ENCODE peak calls at places on chromosomes 3 and 15, in nine cellular contexts. B is activated effector memory CD4-positive, alpha-beta T cell treated with Interleukin-2 at 50 U/mL for 16 hours; W is Right ventricle myocardium superior; T is central memory CD4-positive, alpha-beta T cell; Y is AG09309; S is HEK293T; L is left colon; F is endothelial cell; R is NCI-H2171 treated with DMSO at 0.1 percent for 48 hours. H is an unnamed sample.

GRCh38 chr3:106228271-106228670 is 359.5 kb upstream of the CBLB start:
- DNase-seq in B (no peak), W (no peak), T (no peak), Y (no peak), S (no peak), L (no peak), F (no peak), R (no peak), H (no peak)

GRCh38 chr3:147797095-147797494 is 387.9 kb downstream of the ZIC1 start:
- DNase-seq in B (no peak), W (no peak), T (no peak), Y (no peak), S (no peak), L (no peak), F (no peak), R (no peak), H (no peak)

GRCh38 chr3:120162400-120162799 is 68.2 kb upstream of the GSK3B start:
- DNase-seq in B (no peak), W (no peak), T (no peak), Y (peak; percentile 45), S (no peak), L (no peak), F (no peak), R (no peak), H (no peak)

GRCh38 chr15:70794596-70795310 is 31.4 kb upstream of the UACA start:
- DNase-seq in B (no peak), W (no peak), T (no peak), Y (no peak), S (no peak), L (no peak), F (no peak), R (no peak), H (no peak)

GRCh38 chr3:197019535-197019934 is 10.1 kb downstream of the MELTF start:
- DNase-seq in B (no peak), W (no peak), T (no peak), Y (no peak), S (no peak), L (no peak), F (no peak), R (no peak), H (no peak)

GRCh38 chr15:55710286-55710685 is 32.7 kb downstream of the PRTG start:
- DNase-seq in B (no peak), W (no peak), T (no peak), Y (no peak), S (no peak), L (no peak), F (no peak), R (no peak), H (no peak)

GRCh38 chr3:120113128-120114116 is 19.2 kb upstream of the GSK3B start:
- DNase-seq in B (no peak), W (no peak), T (no peak), Y (no peak), S (no peak), L (no peak), F (no peak), R (no peak), H (no peak)

GRCh38 chr3:129276385-129276784 is 2.3 kb upstream of the HMCES start:
- DNase-seq in B (no peak), W (no peak), T (no peak), Y (no peak), S (no peak), L (no peak), F (no peak), R (peak; percentile 47), H (peak; percentile 66)

GRCh38 chr3:58659051-58659675 is 7.4 kb downstream of the FAM3D start:
- DNase-seq in B (no peak), W (no peak), T (no peak), Y (no peak), S (peak; percentile 49), L (peak; percentile 57), F (no peak), R (no peak), H (no peak)

GRCh38 chr3:24364359-24364758 is 130.3 kb downstream of the THRB start:
- DNase-seq in B (no peak), W (no peak), T (no peak), Y (no peak), S (no peak), L (no peak), F (no peak), R (no peak), H (no peak)

GRCh38 chr3:112097378-112097777 is 11.2 kb downstream of the C3orf52 start:
- DNase-seq in B (no peak), W (no peak), T (no peak), Y (peak; percentile 97), S (peak; percentile 50), L (peak; percentile 43), F (no peak), R (peak; percentile 76), H (no peak)

GRCh38 chr15:32979710-32980109 is 214.8 kb downstream of the FMN1 start:
- DNase-seq in B (no peak), W (no peak), T (no peak), Y (peak; percentile 84), S (no peak), L (no peak), F (no peak), R (no peak), H (no peak)

GRCh38 chr3:173396191-173397041 is 1.1 kb upstream of the NLGN1 start:
- DNase-seq in B (no peak), W (no peak), T (no peak), Y (no peak), S (peak; percentile 16), L (peak; percentile 8), F (peak; percentile 6), R (peak; percentile 23), H (no peak)

GRCh38 chr3:100756441-100756840 is 47.1 kb downstream of the TFG start:
- DNase-seq in B (no peak), W (peak; percentile 51), T (no peak), Y (no peak), S (no peak), L (no peak), F (no peak), R (no peak), H (no peak)

GRCh38 chr3:168285506-168285905 is 189.8 kb upstream of the GOLIM4 start:
- DNase-seq in B (no peak), W (no peak), T (no peak), Y (no peak), S (no peak), L (no peak), F (no peak), R (no peak), H (no peak)

H was measured in GM06990.